ENCODE peak calls at places on chromosomes 13 and 19, in four cellular contexts. One of them, this sample, is unnamed.

GRCh38 chr19:38634757-38635482 is 12.5 kb upstream of the ACTN4 start:
- DNase-seq in AG09309: no peak
- DNase-seq in activated T-helper 9 cell treated with anti-CD3 and anti-CD28 coated beads, Interleukin-2, amount 50 U/mL, for 16 hours: peak; percentile 65
- DNase-seq in tibial nerve: peak; percentile 43
- DNase-seq in this sample: no peak

GRCh38 chr13:108200781-108201398 is 14.4 kb downstream of the LIG4 start:
- DNase-seq in AG09309: no peak
- DNase-seq in tibial nerve: no peak
- DNase-seq in activated T-helper 9 cell treated with anti-CD3 and anti-CD28 coated beads, Interleukin-2, amount 50 U/mL, for 16 hours: no peak
- DNase-seq in this sample: no peak

GRCh38 chr19:5644051-5644450 is 21.2 kb downstream of the SAFB start:
- DNase-seq in AG09309: peak; percentile 8
- DNase-seq in activated T-helper 9 cell treated with anti-CD3 and anti-CD28 coated beads, Interleukin-2, amount 50 U/mL, for 16 hours: no peak
- DNase-seq in tibial nerve: no peak
- DNase-seq in this sample: no peak

GRCh38 chr13:112730157-112730671 is 40.4 kb downstream of the ATP11A start:
- DNase-seq in AG09309: no peak
- DNase-seq in tibial nerve: no peak
- DNase-seq in activated T-helper 9 cell treated with anti-CD3 and anti-CD28 coated beads, Interleukin-2, amount 50 U/mL, for 16 hours: no peak
- DNase-seq in this sample: no peak

GRCh38 chr13:92513672-92514071 is 712.9 kb upstream of the GPC6 start:
- DNase-seq in activated T-helper 9 cell treated with anti-CD3 and anti-CD28 coated beads, Interleukin-2, amount 50 U/mL, for 16 hours: no peak
- DNase-seq in tibial nerve: no peak
- DNase-seq in AG09309: no peak
- DNase-seq in this sample: no peak

GRCh38 chr19:17234911-17235617 is 9.0 kb downstream of the OCEL1 start:
- DNase-seq in tibial nerve: no peak
- DNase-seq in activated T-helper 9 cell treated with anti-CD3 and anti-CD28 coated beads, Interleukin-2, amount 50 U/mL, for 16 hours: peak; percentile 51
- DNase-seq in AG09309: no peak
- DNase-seq in this sample: no peak

GRCh38 chr19:3338541-3339181 is 27.7 kb upstream of the NFIC start:
- DNase-seq in AG09309: no peak
- DNase-seq in activated T-helper 9 cell treated with anti-CD3 and anti-CD28 coated beads, Interleukin-2, amount 50 U/mL, for 16 hours: peak; percentile 23
- DNase-seq in tibial nerve: no peak
- DNase-seq in this sample: no peak

GRCh38 chr19:3880471-3881271 is at the start of gene ATCAY:
- DNase-seq in activated T-helper 9 cell treated with anti-CD3 and anti-CD28 coated beads, Interleukin-2, amount 50 U/mL, for 16 hours: no peak
- DNase-seq in tibial nerve: no peak
- DNase-seq in AG09309: no peak
- DNase-seq in this sample: peak; percentile 21

GRCh38 chr19:29878973-29879654 is 62.9 kb upstream of the URI1 start:
- DNase-seq in AG09309: peak; percentile 46
- DNase-seq in activated T-helper 9 cell treated with anti-CD3 and anti-CD28 coated beads, Interleukin-2, amount 50 U/mL, for 16 hours: no peak
- DNase-seq in tibial nerve: no peak
- DNase-seq in this sample: no peak

GRCh38 chr13:77533875-77534788 is 1.4 kb upstream of the SCEL start:
- DNase-seq in activated T-helper 9 cell treated with anti-CD3 and anti-CD28 coated beads, Interleukin-2, amount 50 U/mL, for 16 hours: no peak
- DNase-seq in tibial nerve: no peak
- DNase-seq in AG09309: no peak
- DNase-seq in this sample: no peak

GRCh38 chr19:31253816-31254551 is 95.3 kb downstream of the TSHZ3 start:
- DNase-seq in activated T-helper 9 cell treated with anti-CD3 and anti-CD28 coated beads, Interleukin-2, amount 50 U/mL, for 16 hours: no peak
- DNase-seq in tibial nerve: no peak
- DNase-seq in AG09309: no peak
- DNase-seq in this sample: no peak

GRCh38 chr13:44230071-44230470 is 143.6 kb upstream of the SERP2 start:
- DNase-seq in activated T-helper 9 cell treated with anti-CD3 and anti-CD28 coated beads, Interleukin-2, amount 50 U/mL, for 16 hours: no peak
- DNase-seq in tibial nerve: no peak
- DNase-seq in AG09309: no peak
- DNase-seq in this sample: no peak

GRCh38 chr13:113646921-113647340 is 11.1 kb downstream of the ATP4B start:
- DNase-seq in tibial nerve: peak; percentile 5
- DNase-seq in AG09309: no peak
- DNase-seq in activated T-helper 9 cell treated with anti-CD3 and anti-CD28 coated beads, Interleukin-2, amount 50 U/mL, for 16 hours: no peak
- DNase-seq in this sample: no peak

GRCh38 chr13:113981201-113981605 is 7.3 kb upstream of the C13orf46 start:
- DNase-seq in tibial nerve: peak; percentile 68
- DNase-seq in activated T-helper 9 cell treated with anti-CD3 and anti-CD28 coated beads, Interleukin-2, amount 50 U/mL, for 16 hours: no peak
- DNase-seq in AG09309: no peak
- DNase-seq in this sample: no peak

GRCh38 chr19:48636859-48637448 is at the start of gene DBP:
- DNase-seq in tibial nerve: no peak
- DNase-seq in AG09309: no peak
- DNase-seq in activated T-helper 9 cell treated with anti-CD3 and anti-CD28 coated beads, Interleukin-2, amount 50 U/mL, for 16 hours: no peak
- DNase-seq in this sample: no peak

GRCh38 chr19:16315825-16316505 is 8.7 kb upstream of the KLF2 start:
- DNase-seq in AG09309: peak; percentile 98
- DNase-seq in activated T-helper 9 cell treated with anti-CD3 and anti-CD28 coated beads, Interleukin-2, amount 50 U/mL, for 16 hours: no peak
- DNase-seq in tibial nerve: no peak
- DNase-seq in this sample: no peak

GRCh38 chr13:28637714-28638355 is 21.1 kb upstream of the POMP start:
- DNase-seq in AG09309: no peak
- DNase-seq in tibial nerve: no peak
- DNase-seq in activated T-helper 9 cell treated with anti-CD3 and anti-CD28 coated beads, Interleukin-2, amount 50 U/mL, for 16 hours: no peak
- DNase-seq in this sample: no peak

GRCh38 chr19:33365676-33366075 is 7.8 kb upstream of the CEBPG start:
- DNase-seq in activated T-helper 9 cell treated with anti-CD3 and anti-CD28 coated beads, Interleukin-2, amount 50 U/mL, for 16 hours: no peak
- DNase-seq in tibial nerve: no peak
- DNase-seq in AG09309: no peak
- DNase-seq in this sample: no peak

GRCh38 chr19:49340069-49340864 is 5.1 kb downstream of the CD37 start:
- DNase-seq in activated T-helper 9 cell treated with anti-CD3 and anti-CD28 coated beads, Interleukin-2, amount 50 U/mL, for 16 hours: no peak
- DNase-seq in tibial nerve: peak; percentile 62
- DNase-seq in AG09309: no peak
- DNase-seq in this sample: no peak

GRCh38 chr19:50791594-50792245 is 1.5 kb downstream of the ACP4 start:
- DNase-seq in tibial nerve: no peak
- DNase-seq in AG09309: no peak
- DNase-seq in activated T-helper 9 cell treated with anti-CD3 and anti-CD28 coated beads, Interleukin-2, amount 50 U/mL, for 16 hours: no peak
- DNase-seq in this sample: no peak

GRCh38 chr19:15114153-15114540 is 6.9 kb downstream of the SYDE1 start:
- DNase-seq in activated T-helper 9 cell treated with anti-CD3 and anti-CD28 coated beads, Interleukin-2, amount 50 U/mL, for 16 hours: no peak
- DNase-seq in AG09309: no peak
- DNase-seq in tibial nerve: no peak
- DNase-seq in this sample: no peak

GRCh38 chr13:27336005-27336673 is 65.5 kb downstream of the RASL11A start:
- DNase-seq in AG09309: peak; percentile 34
- DNase-seq in activated T-helper 9 cell treated with anti-CD3 and anti-CD28 coated beads, Interleukin-2, amount 50 U/mL, for 16 hours: no peak
- DNase-seq in tibial nerve: no peak
- DNase-seq in this sample: no peak

GRCh38 chr13:112845511-112846144 is 123.4 kb upstream of the MCF2L start:
- DNase-seq in activated T-helper 9 cell treated with anti-CD3 and anti-CD28 coated beads, Interleukin-2, amount 50 U/mL, for 16 hours: no peak
- DNase-seq in tibial nerve: no peak
- DNase-seq in AG09309: no peak
- DNase-seq in this sample: no peak

GRCh38 chr13:34039678-34040077 is 221.7 kb downstream of the RFC3 start:
- DNase-seq in tibial nerve: no peak
- DNase-seq in AG09309: no peak
- DNase-seq in activated T-helper 9 cell treated with anti-CD3 and anti-CD28 coated beads, Interleukin-2, amount 50 U/mL, for 16 hours: no peak
- DNase-seq in this sample: no peak

GRCh38 chr19:14478113-14478545 is 3.0 kb upstream of the PTGER1 start:
- DNase-seq in tibial nerve: no peak
- DNase-seq in AG09309: no peak
- DNase-seq in activated T-helper 9 cell treated with anti-CD3 and anti-CD28 coated beads, Interleukin-2, amount 50 U/mL, for 16 hours: no peak
- DNase-seq in this sample: no peak

GRCh38 chr13:30463820-30464495 is 1.8 kb downstream of the HMGB1 start:
- DNase-seq in AG09309: no peak
- DNase-seq in tibial nerve: peak; percentile 18
- DNase-seq in activated T-helper 9 cell treated with anti-CD3 and anti-CD28 coated beads, Interleukin-2, amount 50 U/mL, for 16 hours: peak; percentile 65
- DNase-seq in this sample: peak; percentile 75

GRCh38 chr19:55090564-55090963 is 14.9 kb downstream of the EPS8L1 start:
- DNase-seq in AG09309: no peak
- DNase-seq in tibial nerve: no peak
- DNase-seq in activated T-helper 9 cell treated with anti-CD3 and anti-CD28 coated beads, Interleukin-2, amount 50 U/mL, for 16 hours: no peak
- DNase-seq in this sample: no peak

GRCh38 chr13:91368676-91369425 is 21.4 kb downstream of the MIR17HG start:
- DNase-seq in tibial nerve: no peak
- DNase-seq in AG09309: no peak
- DNase-seq in activated T-helper 9 cell treated with anti-CD3 and anti-CD28 coated beads, Interleukin-2, amount 50 U/mL, for 16 hours: no peak
- DNase-seq in this sample: no peak

GRCh38 chr13:46062190-46062589 is 9.6 kb upstream of the ZC3H13 start:
- DNase-seq in activated T-helper 9 cell treated with anti-CD3 and anti-CD28 coated beads, Interleukin-2, amount 50 U/mL, for 16 hours: no peak
- DNase-seq in tibial nerve: no peak
- DNase-seq in AG09309: peak; percentile 10
- DNase-seq in this sample: no peak

GRCh38 chr19:789473-790052 is 7.7 kb upstream of the PTBP1 start:
- DNase-seq in AG09309: no peak
- DNase-seq in tibial nerve: no peak
- DNase-seq in activated T-helper 9 cell treated with anti-CD3 and anti-CD28 coated beads, Interleukin-2, amount 50 U/mL, for 16 hours: no peak
- DNase-seq in this sample: no peak

GRCh38 chr19:33022472-33023116 is 42.1 kb downstream of the RHPN2 start:
- DNase-seq in tibial nerve: no peak
- DNase-seq in AG09309: no peak
- DNase-seq in activated T-helper 9 cell treated with anti-CD3 and anti-CD28 coated beads, Interleukin-2, amount 50 U/mL, for 16 hours: no peak
- DNase-seq in this sample: no peak

GRCh38 chr13:49454388-49455015 is 10.4 kb downstream of the SETDB2 start:
- DNase-seq in tibial nerve: no peak
- DNase-seq in activated T-helper 9 cell treated with anti-CD3 and anti-CD28 coated beads, Interleukin-2, amount 50 U/mL, for 16 hours: no peak
- DNase-seq in AG09309: no peak
- DNase-seq in this sample: no peak

GRCh38 chr19:1259873-1260748 is 9.0 kb upstream of the CIRBP start:
- DNase-seq in AG09309: no peak
- DNase-seq in activated T-helper 9 cell treated with anti-CD3 and anti-CD28 coated beads, Interleukin-2, amount 50 U/mL, for 16 hours: no peak
- DNase-seq in tibial nerve: no peak
- DNase-seq in this sample: no peak

GRCh38 chr19:38731654-38732301 is 12.5 kb downstream of the CAPN12 start:
- DNase-seq in tibial nerve: no peak
- DNase-seq in AG09309: no peak
- DNase-seq in activated T-helper 9 cell treated with anti-CD3 and anti-CD28 coated beads, Interleukin-2, amount 50 U/mL, for 16 hours: no peak
- DNase-seq in this sample: no peak

GRCh38 chr19:35125746-35126623 is 8.9 kb downstream of the LGI4 start:
- DNase-seq in AG09309: no peak
- DNase-seq in activated T-helper 9 cell treated with anti-CD3 and anti-CD28 coated beads, Interleukin-2, amount 50 U/mL, for 16 hours: no peak
- DNase-seq in tibial nerve: no peak
- DNase-seq in this sample: no peak

GRCh38 chr19:42074513-42075363 is 1.2 kb upstream of the ZNF574 start:
- DNase-seq in AG09309: no peak
- DNase-seq in activated T-helper 9 cell treated with anti-CD3 and anti-CD28 coated beads, Interleukin-2, amount 50 U/mL, for 16 hours: no peak
- DNase-seq in tibial nerve: no peak
- DNase-seq in this sample: no peak

GRCh38 chr13:112831196-112831595 is 137.8 kb upstream of the MCF2L start:
- DNase-seq in tibial nerve: no peak
- DNase-seq in activated T-helper 9 cell treated with anti-CD3 and anti-CD28 coated beads, Interleukin-2, amount 50 U/mL, for 16 hours: no peak
- DNase-seq in AG09309: no peak
- DNase-seq in this sample: no peak

GRCh38 chr13:73602295-73602694 is 531.9 kb downstream of the KLF12 start:
- DNase-seq in tibial nerve: no peak
- DNase-seq in activated T-helper 9 cell treated with anti-CD3 and anti-CD28 coated beads, Interleukin-2, amount 50 U/mL, for 16 hours: no peak
- DNase-seq in AG09309: no peak
- DNase-seq in this sample: no peak

GRCh38 chr13:20989883-20990282 is 71.5 kb downstream of the LATS2 start:
- DNase-seq in activated T-helper 9 cell treated with anti-CD3 and anti-CD28 coated beads, Interleukin-2, amount 50 U/mL, for 16 hours: no peak
- DNase-seq in AG09309: no peak
- DNase-seq in tibial nerve: no peak
- DNase-seq in this sample: no peak